ENCODE peak calls at places on chromosomes 3 and 15, in eight cellular contexts. One of them, this sample, is unnamed.

GRCh38 chr15:64688770-64689169 is 86.6 kb downstream of the RBPMS2 start:
- DNase-seq in epithelial cell of prostate: no peak
- DNase-seq in stomach: no peak
- DNase-seq in GOT3: no peak
- DNase-seq in CD8-positive, alpha-beta T cell: no peak
- DNase-seq in iPS DF 19.7: no peak
- DNase-seq in lung: no peak
- DNase-seq in stimulated activated CD4-positive, alpha-beta T cell treated with anti-CD3 and anti-CD28 coated beads, Interleukin-2, amount 100 ng/mL, for 24 hours: no peak
- DNase-seq in this sample: no peak

GRCh38 chr3:135145581-135145980 is 350.5 kb downstream of the EPHB1 start:
- DNase-seq in epithelial cell of prostate: no peak
- DNase-seq in stomach: no peak
- DNase-seq in GOT3: no peak
- DNase-seq in CD8-positive, alpha-beta T cell: no peak
- DNase-seq in iPS DF 19.7: no peak
- DNase-seq in lung: no peak
- DNase-seq in stimulated activated CD4-positive, alpha-beta T cell treated with anti-CD3 and anti-CD28 coated beads, Interleukin-2, amount 100 ng/mL, for 24 hours: no peak
- DNase-seq in this sample: no peak

GRCh38 chr3:161008086-161008485 is 97.1 kb downstream of the B3GALNT1 start:
- DNase-seq in epithelial cell of prostate: no peak
- DNase-seq in stomach: no peak
- DNase-seq in GOT3: no peak
- DNase-seq in CD8-positive, alpha-beta T cell: no peak
- DNase-seq in iPS DF 19.7: no peak
- DNase-seq in lung: no peak
- DNase-seq in stimulated activated CD4-positive, alpha-beta T cell treated with anti-CD3 and anti-CD28 coated beads, Interleukin-2, amount 100 ng/mL, for 24 hours: no peak
- DNase-seq in this sample: no peak

GRCh38 chr15:88802991-88803240 is 320 bp upstream of the ACAN start:
- DNase-seq in epithelial cell of prostate: no peak
- DNase-seq in stomach: no peak
- DNase-seq in GOT3: no peak
- DNase-seq in CD8-positive, alpha-beta T cell: no peak
- DNase-seq in iPS DF 19.7: no peak
- DNase-seq in lung: no peak
- DNase-seq in stimulated activated CD4-positive, alpha-beta T cell treated with anti-CD3 and anti-CD28 coated beads, Interleukin-2, amount 100 ng/mL, for 24 hours: no peak
- DNase-seq in this sample: no peak

GRCh38 chr3:16533928-16534913 is 20.7 kb upstream of the RFTN1 start:
- DNase-seq in epithelial cell of prostate: no peak
- DNase-seq in stomach: no peak
- DNase-seq in GOT3: no peak
- DNase-seq in CD8-positive, alpha-beta T cell: no peak
- DNase-seq in iPS DF 19.7: no peak
- DNase-seq in lung: no peak
- DNase-seq in stimulated activated CD4-positive, alpha-beta T cell treated with anti-CD3 and anti-CD28 coated beads, Interleukin-2, amount 100 ng/mL, for 24 hours: no peak
- DNase-seq in this sample: no peak

GRCh38 chr3:108159865-108160264 is 62.4 kb downstream of the IFT57 start:
- DNase-seq in epithelial cell of prostate: no peak
- DNase-seq in stomach: no peak
- DNase-seq in GOT3: no peak
- DNase-seq in CD8-positive, alpha-beta T cell: no peak
- DNase-seq in iPS DF 19.7: no peak
- DNase-seq in lung: no peak
- DNase-seq in stimulated activated CD4-positive, alpha-beta T cell treated with anti-CD3 and anti-CD28 coated beads, Interleukin-2, amount 100 ng/mL, for 24 hours: no peak
- DNase-seq in this sample: no peak

GRCh38 chr15:60993948-60994347 is 235.2 kb downstream of the RORA start:
- DNase-seq in epithelial cell of prostate: no peak
- DNase-seq in stomach: no peak
- DNase-seq in GOT3: no peak
- DNase-seq in CD8-positive, alpha-beta T cell: no peak
- DNase-seq in iPS DF 19.7: no peak
- DNase-seq in lung: no peak
- DNase-seq in stimulated activated CD4-positive, alpha-beta T cell treated with anti-CD3 and anti-CD28 coated beads, Interleukin-2, amount 100 ng/mL, for 24 hours: no peak
- DNase-seq in this sample: no peak

GRCh38 chr3:57852896-57853295 is 96.8 kb downstream of the SLMAP start:
- DNase-seq in epithelial cell of prostate: no peak
- DNase-seq in stomach: no peak
- DNase-seq in GOT3: no peak
- DNase-seq in CD8-positive, alpha-beta T cell: no peak
- DNase-seq in iPS DF 19.7: no peak
- DNase-seq in lung: no peak
- DNase-seq in stimulated activated CD4-positive, alpha-beta T cell treated with anti-CD3 and anti-CD28 coated beads, Interleukin-2, amount 100 ng/mL, for 24 hours: no peak
- DNase-seq in this sample: no peak

GRCh38 chr15:92666780-92667179 is 11.2 kb upstream of the FAM174B start:
- DNase-seq in epithelial cell of prostate: no peak
- DNase-seq in stomach: peak; percentile 48
- DNase-seq in GOT3: no peak
- DNase-seq in CD8-positive, alpha-beta T cell: no peak
- DNase-seq in iPS DF 19.7: no peak
- DNase-seq in lung: peak; percentile 59
- DNase-seq in stimulated activated CD4-positive, alpha-beta T cell treated with anti-CD3 and anti-CD28 coated beads, Interleukin-2, amount 100 ng/mL, for 24 hours: no peak
- DNase-seq in this sample: no peak